ENCODE peak calls at places on chromosomes 13 and 19, in six cellular contexts. I is K562, S is HCT116, E is DND-41, Q is breast epithelium, G is GM23248. H is an unnamed sample.

GRCh38 chr19:49556412-49557398 is 23.7 kb downstream of the NOSIP start:
- DNase-seq in G (no peak), E (no peak), I (no peak), Q (no peak), S (no peak), H (no peak)

GRCh38 chr13:109743706-109744453 is 42.5 kb downstream of the IRS2 start:
- DNase-seq in Q (no peak), S (no peak), E (peak), G (peak), I (no peak), H (no peak)

GRCh38 chr13:92512852-92513251 is 713.8 kb upstream of the GPC6 start:
- DNase-seq in G (no peak), Q (no peak), E (no peak), I (no peak), S (no peak), H (no peak)

GRCh38 chr19:53813996-53814395 is 10.1 kb downstream of the NLRP12 start:
- DNase-seq in G (peak), E (no peak), S (no peak), Q (no peak), I (no peak), H (no peak)

GRCh38 chr19:50268046-50268445 is 61.1 kb downstream of the KCNC3 start:
- DNase-seq in I (no peak), E (no peak), G (no peak), Q (no peak), S (no peak), H (no peak)

GRCh38 chr13:45121421-45121820 is 1.1 kb downstream of the GTF2F2 start:
- DNase-seq in G (peak), S (peak), I (no peak), E (no peak), Q (no peak), H (peak)

GRCh38 chr13:21079761-21080730 is 18.7 kb upstream of the LATS2 start:
- DNase-seq in S (no peak), I (no peak), E (no peak), G (peak), Q (no peak), H (no peak)

GRCh38 chr13:31476266-31476665 is 263.1 kb upstream of the RXFP2 start:
- DNase-seq in G (peak), E (no peak), Q (no peak), I (no peak), S (no peak), H (no peak)

GRCh38 chr13:30466841-30467252 is 1.1 kb upstream of the HMGB1 start:
- DNase-seq in E (peak), Q (no peak), I (no peak), G (peak), S (no peak), H (no peak)

GRCh38 chr19:15195987-15196682 is 4.7 kb downstream of the NOTCH3 start:
- DNase-seq in S (peak), E (no peak), Q (peak), G (peak), I (peak), H (no peak)

GRCh38 chr13:102940143-102940542 is 94.3 kb downstream of the ERCC5 start:
- DNase-seq in S (no peak), Q (no peak), E (peak), I (no peak), G (no peak), H (no peak)

GRCh38 chr13:41587490-41587889 is 130.1 kb downstream of the RGCC start:
- DNase-seq in G (no peak), I (no peak), Q (no peak), E (no peak), S (no peak), H (peak)

GRCh38 chr19:18119243-18120105 is 21.9 kb downstream of the MAST3 start:
- DNase-seq in G (no peak), S (no peak), E (peak), Q (no peak), I (no peak), H (peak)

GRCh38 chr19:42114412-42114811 is 17.8 kb downstream of the POU2F2 start:
- DNase-seq in Q (no peak), I (no peak), E (no peak), G (no peak), S (no peak), H (no peak)

GRCh38 chr13:25727250-25727649 is 324.6 kb downstream of the SHISA2 start:
- DNase-seq in Q (peak), I (no peak), E (no peak), S (no peak), G (no peak), H (no peak)

GRCh38 chr13:108200781-108201398 is 14.4 kb downstream of the LIG4 start:
- DNase-seq in G (peak), I (no peak), E (no peak), Q (no peak), S (no peak), H (no peak)

GRCh38 chr13:77892491-77892890 is 26.1 kb downstream of the EDNRB start:
- DNase-seq in Q (no peak), G (no peak), E (no peak), I (no peak), S (no peak), H (no peak)

GRCh38 chr13:26785845-26786630 is 25.5 kb upstream of the GPR12 start:
- DNase-seq in E (peak), I (no peak), G (no peak), Q (no peak), S (no peak), H (peak)

GRCh38 chr19:35211545-35212230 is 16.9 kb downstream of the FAM187B start:
- DNase-seq in G (no peak), Q (no peak), I (no peak), E (no peak), S (no peak), H (peak)

DNA sequence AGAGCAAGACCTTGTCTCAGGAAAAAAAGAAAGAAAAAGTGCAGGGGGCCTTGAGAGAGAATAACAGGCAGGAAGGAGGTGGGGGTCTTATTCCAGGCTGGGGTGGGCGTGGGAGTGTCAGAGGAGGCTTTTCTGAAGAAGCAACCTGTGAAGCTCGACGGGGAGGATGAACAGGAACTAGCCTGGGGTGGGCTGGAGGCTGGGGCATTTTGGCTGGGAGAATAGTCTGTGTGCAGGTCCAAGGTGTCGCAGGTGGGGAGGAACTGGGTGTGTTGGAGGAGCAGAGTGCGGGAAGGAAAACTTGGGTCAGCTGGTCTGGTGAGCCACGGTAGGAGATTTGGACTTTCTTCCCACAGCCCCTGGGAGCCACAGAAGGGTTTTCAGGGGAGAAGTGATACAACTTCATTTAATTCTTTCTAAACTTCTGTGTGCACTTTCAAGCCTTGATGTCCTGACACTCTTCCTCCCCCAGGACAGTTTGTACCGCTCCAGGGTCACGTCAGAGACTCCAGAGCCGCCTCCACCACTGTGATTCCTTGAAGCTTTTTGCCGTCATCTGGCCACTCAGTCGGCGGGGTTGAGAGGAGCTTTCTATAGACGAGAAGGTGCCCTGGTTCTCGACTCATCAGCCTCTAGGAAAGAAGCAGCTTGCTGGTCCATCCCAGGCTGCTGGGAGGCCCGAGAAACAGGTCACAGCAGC is 138.7 kb downstream of the SIPA1L3 start:
- DNase-seq in Q (no peak), S (no peak), G (no peak), E (no peak), I (no peak), H (no peak)
- H3K27ac ChIP-seq in Q (no peak), S (no peak), G (no peak), E (no peak), I (no peak), H (no peak)

GRCh38 chr19:55406869-55407624 is 541 bp downstream of the UBE2S start:
- DNase-seq in I (peak), Q (no peak), G (peak), S (no peak), E (peak), H (no peak)
- H3K27ac ChIP-seq in I (peak), Q (peak), G (peak), S (peak), E (peak), H (peak)

GRCh38 chr19:19448238-19448544 is 42.7 kb downstream of the GATAD2A start:
- DNase-seq in S (no peak), E (no peak), I (no peak), Q (no peak), G (no peak), H (no peak)
- H3K27ac ChIP-seq in S (no peak), E (no peak), I (no peak), Q (no peak), G (no peak), H (peak)

DNA sequence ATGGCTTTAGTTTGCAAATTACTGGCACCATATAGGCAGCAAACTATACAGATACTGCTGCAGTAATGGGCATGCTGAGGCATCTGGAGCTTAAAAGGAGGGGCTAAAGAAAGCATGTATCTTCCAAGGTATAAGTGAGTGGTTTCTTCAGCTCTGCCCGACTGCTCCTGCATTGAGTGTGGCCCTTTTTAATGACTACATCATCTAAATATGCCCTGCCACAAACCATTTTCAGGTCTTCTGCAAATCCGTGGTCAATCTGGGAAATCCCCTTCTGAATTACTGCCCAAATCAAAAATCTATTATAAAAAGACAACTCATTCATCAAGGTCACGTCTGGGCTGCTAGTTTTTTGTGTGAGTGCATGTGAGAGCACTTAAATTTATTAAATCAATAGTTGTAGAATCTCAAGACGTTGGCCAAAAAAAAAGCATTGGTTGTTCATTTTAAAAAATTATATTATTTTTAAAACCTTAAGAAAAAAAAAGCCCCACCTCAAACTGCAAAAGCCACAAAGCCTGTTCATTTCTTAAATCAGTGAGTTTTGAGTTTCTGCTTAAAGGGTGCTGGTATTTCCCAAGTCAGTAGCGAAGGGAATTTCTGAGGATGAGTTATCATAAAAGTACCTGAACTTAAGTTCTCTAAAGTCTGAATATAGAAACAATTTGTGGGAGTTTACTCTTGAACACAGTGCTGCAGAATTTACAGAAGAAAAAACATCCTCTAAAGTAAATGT is 16.3 kb downstream of the LCP1 start:
- DNase-seq in I (no peak), Q (no peak), E (no peak), S (no peak), G (no peak), H (no peak)
- H3K27ac ChIP-seq in I (no peak), Q (no peak), E (peak), S (no peak), G (no peak), H (peak)

GRCh38 chr19:10268077-10268476 is 2.8 kb upstream of the ICAM1 start:
- DNase-seq in E (no peak), Q (no peak), I (no peak), S (no peak), G (no peak), H (no peak)

GRCh38 chr19:10271543-10272086 is 695 bp downstream of the ICAM1 start:
- DNase-seq in Q (no peak), G (peak), E (no peak), I (peak), S (no peak), H (peak)

GRCh38 chr19:10269333-10270179 is 1.4 kb upstream of the ICAM1 start:
- DNase-seq in I (peak), S (peak), Q (peak), E (peak), G (peak), H (peak)

GRCh38 chr19:10270616-10271394 is at the start of gene ICAM1:
- DNase-seq in E (peak), G (peak), I (peak), S (no peak), Q (peak), H (peak)

DNA sequence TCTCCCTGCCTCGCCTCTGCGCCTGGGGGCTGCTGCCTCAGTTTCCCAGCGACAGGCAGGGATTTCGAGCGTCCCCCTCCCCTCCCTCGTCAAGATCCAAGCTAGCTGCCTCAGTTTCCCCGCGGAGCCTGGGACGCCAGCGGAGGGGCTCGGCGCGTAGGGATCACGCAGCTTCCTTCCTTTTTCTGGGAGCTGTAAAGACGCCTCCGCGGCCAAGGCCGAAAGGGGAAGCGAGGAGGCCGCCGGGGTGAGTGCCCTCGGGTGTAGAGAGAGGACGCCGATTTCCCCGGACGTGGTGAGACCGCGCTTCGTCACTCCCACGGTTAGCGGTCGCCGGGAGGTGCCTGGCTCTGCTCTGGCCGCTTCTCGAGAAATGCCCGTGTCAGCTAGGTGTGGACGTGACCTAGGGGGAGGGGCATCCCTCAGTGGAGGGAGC is 722 bp upstream of the ICAM1 start:
- DNase-seq in S (no peak), G (peak), E (no peak), Q (no peak), I (peak), H (peak)
- H3K27ac ChIP-seq in S (peak), G (peak), E (peak), Q (peak), I (peak), H (peak)

GRCh38 chr13:114062754-114063153 is 69.7 kb downstream of the RASA3 start:
- DNase-seq in G (peak), E (no peak), S (no peak), I (no peak), Q (no peak), H (no peak)

GRCh38 chr13:114062341-114062740 is 70.1 kb downstream of the RASA3 start:
- DNase-seq in Q (no peak), E (no peak), I (no peak), S (no peak), G (no peak), H (no peak)

GRCh38 chr13:114061047-114061446 is 71.4 kb downstream of the RASA3 start:
- DNase-seq in Q (no peak), G (no peak), I (no peak), E (no peak), S (no peak), H (no peak)

GRCh38 chr13:114059946-114060860 is 72.2 kb downstream of the RASA3 start:
- DNase-seq in G (no peak), E (no peak), S (no peak), I (no peak), Q (no peak), H (no peak)

DNA sequence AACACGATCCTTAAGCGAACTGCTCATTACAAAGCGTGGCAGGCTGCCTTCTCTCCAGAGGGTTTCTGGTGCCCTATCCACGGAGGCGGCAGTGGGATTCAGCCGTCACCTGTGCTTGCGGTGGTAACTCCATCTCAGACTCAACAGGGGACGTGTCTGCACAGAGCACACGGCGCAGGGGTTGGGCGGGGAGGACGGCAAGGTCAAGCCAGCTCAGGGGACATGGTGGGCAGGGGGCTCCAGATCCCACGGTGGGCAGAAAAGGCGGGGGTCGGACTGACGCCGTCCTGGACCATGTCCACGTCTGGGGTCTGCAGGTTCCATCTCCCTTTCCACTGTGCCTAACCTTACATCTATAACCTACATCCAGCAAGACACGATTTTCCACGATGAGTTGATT is 70.7 kb downstream of the RASA3 start:
- DNase-seq in S (no peak), I (no peak), Q (no peak), E (no peak), G (no peak), H (no peak)
- H3K27ac ChIP-seq in S (no peak), I (no peak), Q (peak), E (no peak), G (no peak), H (no peak)

GRCh38 chr19:45156751-45157150 is 4.0 kb downstream of the NKPD1 start:
- DNase-seq in S (no peak), G (no peak), Q (no peak), I (no peak), E (no peak), H (no peak)
- H3K27ac ChIP-seq in S (no peak), G (no peak), Q (no peak), I (no peak), E (no peak), H (no peak)

GRCh38 chr13:40334616-40335015 is 331.8 kb downstream of the FOXO1 start:
- DNase-seq in E (no peak), I (no peak), Q (no peak), S (no peak), G (no peak), H (no peak)
- H3K27ac ChIP-seq in E (no peak), I (no peak), Q (no peak), S (no peak), G (no peak), H (no peak)

GRCh38 chr13:98141938-98142426 is 912 bp upstream of the FARP1 start:
- DNase-seq in G (no peak), Q (no peak), S (no peak), I (no peak), E (no peak), H (no peak)

GRCh38 chr13:98142427-98143156 is at the start of gene FARP1:
- DNase-seq in Q (peak), G (peak), I (peak), E (no peak), S (peak), H (peak)

GRCh38 chr13:98143601-98144500 is 957 bp downstream of the FARP1 start:
- DNase-seq in I (no peak), S (no peak), Q (no peak), E (no peak), G (peak), H (no peak)

GRCh38 chr13:98144501-98145350 is 1.8 kb downstream of the FARP1 start:
- DNase-seq in S (peak), E (no peak), Q (no peak), G (peak), I (no peak), H (no peak)

GRCh38 chr13:98143157-98143553 is 261 bp downstream of the FARP1 start:
- DNase-seq in Q (no peak), S (no peak), G (no peak), E (no peak), I (no peak), H (no peak)
- H3K27ac ChIP-seq in Q (peak), S (peak), G (no peak), E (no peak), I (no peak), H (no peak)

GRCh38 chr19:13134626-13135025 is 15.5 kb downstream of the STX10 start:
- DNase-seq in Q (no peak), S (no peak), E (no peak), I (no peak), G (peak), H (no peak)

GRCh38 chr19:13132471-13133166 is 14.6 kb downstream of the NACC1 start:
- DNase-seq in E (no peak), G (peak), Q (no peak), S (no peak), I (no peak), H (peak)

GRCh38 chr19:13137290-13137794 is 12.8 kb downstream of the STX10 start:
- DNase-seq in I (no peak), E (no peak), Q (no peak), G (no peak), S (no peak), H (no peak)

GRCh38 chr19:13133241-13133870 is 15.3 kb downstream of the NACC1 start:
- DNase-seq in Q (no peak), I (no peak), G (no peak), S (no peak), E (no peak), H (no peak)

DNA sequence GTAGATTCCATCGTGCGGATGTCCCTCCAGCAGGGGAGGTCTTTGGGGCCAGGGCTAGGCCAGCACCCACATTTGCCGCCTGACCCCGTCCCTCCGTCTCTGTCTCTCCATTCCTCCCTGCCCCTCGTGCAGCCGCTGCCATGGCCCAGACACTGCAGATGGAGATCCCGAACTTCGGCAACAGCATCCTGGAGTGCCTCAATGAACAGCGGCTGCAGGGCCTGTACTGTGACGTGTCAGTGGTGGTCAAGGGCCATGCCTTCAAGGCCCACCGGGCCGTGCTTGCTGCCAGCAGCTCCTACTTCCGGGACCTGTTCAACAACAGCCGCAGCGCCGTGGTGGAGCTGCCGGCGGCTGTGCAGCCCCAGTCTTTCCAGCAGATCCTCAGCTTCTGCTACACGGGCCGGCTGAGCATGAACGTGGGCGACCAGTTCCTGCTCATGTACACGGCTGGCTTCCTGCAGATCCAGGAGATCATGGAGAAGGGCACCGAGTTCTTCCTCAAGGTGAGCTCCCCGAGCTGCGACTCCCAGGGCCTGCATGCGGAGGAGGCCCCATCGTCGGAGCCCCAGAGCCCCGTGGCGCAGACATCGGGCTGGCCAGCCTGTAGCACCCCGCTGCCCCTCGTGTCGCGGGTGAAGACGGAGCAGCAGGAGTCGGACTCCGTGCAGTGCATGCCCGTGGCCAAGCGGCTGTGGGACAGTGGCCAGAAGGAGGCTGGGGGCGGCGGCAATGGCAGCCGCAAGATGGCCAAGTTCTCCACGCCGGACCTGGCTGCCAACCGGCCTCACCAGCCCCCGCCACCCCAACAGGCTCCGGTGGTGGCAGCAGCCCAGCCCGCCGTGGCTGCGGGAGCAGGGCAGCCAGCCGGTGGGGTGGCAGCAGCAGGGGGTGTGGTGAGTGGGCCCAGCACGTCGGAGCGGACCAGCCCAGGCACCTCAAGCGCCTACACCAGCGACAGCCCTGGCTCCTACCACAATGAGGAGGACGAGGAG is 14.8 kb downstream of the STX10 start:
- DNase-seq in Q (no peak), S (no peak), I (no peak), G (no peak), E (no peak), H (no peak)
- H3K27ac ChIP-seq in Q (peak), S (no peak), I (no peak), G (no peak), E (no peak), H (no peak)

H was measured in CD4-positive, alpha-beta memory T cell.